ENCODE peak calls at places on chromosomes 12 and 14, in nine cellular contexts. U is keratinocyte, E is suprapubic skin, K is mammary epithelial cell, A is PC-3, I is left ventricle myocardium inferior, F is left lung, L is psoas muscle, T is sigmoid colon. R is an unnamed sample. For H3K27me3, the result is how much of the 10 kb centered on the place peaks cover.

GRCh38 chr12:94140556-94140955 is 7.8 kb upstream of the PLXNC1 start:
- DNase-seq in E (no peak), I (no peak), F (no peak), T (no peak), K (no peak), A (peak), L (no peak), U (no peak), R (no peak)

GRCh38 chr14:49975799-49976198 is 82.9 kb downstream of the ARF6 start:
- DNase-seq in L (no peak), I (no peak), T (no peak), U (no peak), A (peak), E (no peak), K (no peak), F (no peak), R (no peak)

GRCh38 chr14:98906123-98906995 is 365.6 kb downstream of the BCL11B start:
- DNase-seq in A (peak), I (no peak), U (peak), L (peak), E (peak), T (no peak), F (no peak), K (peak), R (no peak)

GRCh38 chr14:102819176-102819628 is 42.0 kb downstream of the TRAF3 start:
- DNase-seq in F (no peak), A (no peak), T (no peak), U (no peak), E (no peak), I (no peak), K (peak), L (no peak), R (no peak)

GRCh38 chr12:18753481-18754117 is 15.7 kb downstream of the CAPZA3 start:
- DNase-seq in T (no peak), F (no peak), U (no peak), E (no peak), I (peak), L (no peak), K (no peak), A (no peak), R (no peak)

GRCh38 chr12:117552971-117553370 is 191.5 kb upstream of the NOS1 start:
- DNase-seq in T (no peak), I (no peak), A (peak), F (no peak), L (no peak), K (no peak), E (no peak), U (no peak), R (no peak)

GRCh38 chr12:128387811-128388422 is 120.9 kb downstream of the TMEM132C start:
- DNase-seq in L (peak), A (peak), E (no peak), U (no peak), K (no peak), I (no peak), F (peak), T (no peak), R (peak)

GRCh38 chr12:26789731-26790644 is 43.0 kb downstream of the ITPR2 start:
- DNase-seq in I (no peak), L (no peak), E (no peak), T (no peak), U (no peak), A (peak), K (peak), F (no peak), R (no peak)

GRCh38 chr14:20836668-20837338 is 34.2 kb upstream of the RNASE1 start:
- DNase-seq in E (no peak), K (peak), L (no peak), T (no peak), A (peak), U (no peak), F (no peak), I (no peak), R (no peak)

GRCh38 chr14:104299993-104300761 is 161.8 kb downstream of the KIF26A start:
- DNase-seq in K (no peak), U (no peak), A (no peak), E (no peak), F (no peak), I (peak), T (no peak), L (peak), R (no peak)

GRCh38 chr14:85357120-85357519 is 172.8 kb upstream of the FLRT2 start:
- DNase-seq in A (no peak), E (no peak), T (no peak), F (no peak), L (no peak), I (no peak), K (no peak), U (no peak), R (no peak)

GRCh38 chr12:29562167-29562776 is 64.8 kb upstream of the OVCH1 start:
- DNase-seq in L (no peak), U (no peak), F (no peak), E (peak), T (peak), K (no peak), A (no peak), I (no peak), R (no peak)

GRCh38 chr14:104735830-104736642 is 12.0 kb downstream of the ADSS1 start:
- DNase-seq in L (peak), E (peak), I (peak), K (peak), F (peak), A (no peak), U (no peak), T (peak), R (peak)

GRCh38 chr12:76152161-76152807 is 67.8 kb upstream of the NAP1L1 start:
- DNase-seq in K (no peak), F (peak), T (no peak), A (no peak), I (no peak), E (no peak), L (no peak), U (no peak), R (no peak)

GRCh38 chr12:77608157-77608755 is 222.4 kb upstream of the NAV3 start:
- DNase-seq in F (no peak), A (no peak), I (no peak), L (no peak), E (no peak), T (no peak), U (no peak), K (no peak), R (no peak)

GRCh38 chr12:89092297-89092696 is 260.0 kb downstream of the DUSP6 start:
- DNase-seq in L (no peak), F (no peak), U (no peak), K (no peak), A (no peak), T (no peak), E (no peak), I (no peak), R (no peak)

GRCh38 chr12:110555509-110556406 is 27.4 kb downstream of the PPTC7 start:
- DNase-seq in L (no peak), A (peak), K (peak), U (no peak), I (no peak), T (no peak), F (no peak), E (no peak), R (no peak)

GRCh38 chr14:63672417-63673180 is 30.9 kb upstream of the WDR89 start:
- DNase-seq in L (no peak), T (no peak), I (no peak), F (no peak), U (no peak), E (no peak), K (no peak), A (no peak), R (no peak)

GRCh38 chr14:50666772-50667490 is 1.2 kb downstream of the SAV1 start:
- DNase-seq in T (peak), U (no peak), I (no peak), K (peak), A (peak), L (no peak), F (peak), E (no peak), R (no peak)

GRCh38 chr14:44168566-44168965 is 338.5 kb downstream of the FSCB start:
- DNase-seq in E (no peak), A (no peak), K (no peak), I (no peak), F (no peak), U (no peak), T (no peak), L (no peak), R (no peak)

GRCh38 chr12:69428351-69429048 is 41.7 kb upstream of the FRS2 start:
- DNase-seq in I (no peak), K (no peak), E (no peak), U (no peak), T (no peak), F (no peak), L (no peak), A (no peak), R (no peak)

GRCh38 chr12:69430942-69431603 is 39.1 kb upstream of the FRS2 start:
- DNase-seq in A (no peak), T (no peak), K (no peak), F (no peak), U (no peak), L (no peak), I (peak), E (no peak), R (no peak)

GRCh38 chr12:69435644-69436043 is 34.5 kb upstream of the FRS2 start:
- DNase-seq in I (no peak), U (no peak), T (no peak), E (no peak), K (no peak), L (no peak), F (no peak), A (no peak), R (no peak)

GRCh38 chr12:69433653-69434052 is 36.5 kb upstream of the FRS2 start:
- DNase-seq in E (no peak), F (no peak), K (no peak), I (no peak), A (no peak), U (no peak), L (no peak), T (no peak), R (no peak)

GRCh38 chr12:69431604-69432222 is 38.5 kb upstream of the FRS2 start:
- DNase-seq in K (no peak), F (no peak), E (no peak), U (no peak), T (no peak), I (no peak), L (no peak), A (no peak), R (no peak)
- H3K27ac ChIP-seq in K (no peak), F (no peak), E (no peak), U (no peak), T (peak), I (peak), L (peak), A (no peak), R (no peak)

GRCh38 chr14:96245710-96246534 is 10.1 kb upstream of the BDKRB1 start:
- DNase-seq in E (no peak), U (no peak), I (no peak), K (no peak), A (no peak), T (no peak), L (no peak), F (no peak), R (peak)

GRCh38 chr14:96247031-96247430 is 9.0 kb upstream of the BDKRB1 start:
- DNase-seq in I (no peak), L (no peak), A (no peak), F (no peak), K (no peak), E (no peak), T (no peak), U (no peak), R (peak)

GRCh38 chr14:96249016-96249415 is 7.0 kb upstream of the BDKRB1 start:
- DNase-seq in L (no peak), A (no peak), F (no peak), U (no peak), E (no peak), K (peak), I (no peak), T (peak), R (peak)

GRCh38 chr14:96243785-96244184 is 12.2 kb upstream of the BDKRB1 start:
- DNase-seq in U (no peak), T (no peak), F (no peak), A (no peak), L (no peak), I (no peak), K (no peak), E (no peak), R (peak)

GRCh38 chr14:96246535-96246839 is 9.5 kb upstream of the BDKRB1 start:
- DNase-seq in E (no peak), T (no peak), I (no peak), L (no peak), A (peak), K (peak), U (no peak), F (no peak), R (no peak)
- TF ChIP-seq CTCF in E (no peak), T (no peak), I (no peak), L (no peak), A (no peak), K (peak), U (no peak), F (no peak), R (no peak)

GRCh38 chr12:50004696-50005095 is 20.6 kb downstream of the RACGAP1 start:
- DNase-seq in T (no peak), K (no peak), U (no peak), E (no peak), A (no peak), F (no peak), L (no peak), I (no peak), R (no peak)
- H3K27me3 ChIP-seq in T (under half), K (under half), U (under half), E (under half), A (under half), F (under half), L (under half), I (under half), R (under half)

GRCh38 chr14:25122188-25122587 is 72.2 kb upstream of the STXBP6 start:
- DNase-seq in K (no peak), E (no peak), F (no peak), U (no peak), A (no peak), I (no peak), L (no peak), T (no peak), R (no peak)
- H3K27ac ChIP-seq in K (no peak), E (peak), F (no peak), U (no peak), A (no peak), I (peak), L (no peak), T (no peak), R (no peak)

DNA sequence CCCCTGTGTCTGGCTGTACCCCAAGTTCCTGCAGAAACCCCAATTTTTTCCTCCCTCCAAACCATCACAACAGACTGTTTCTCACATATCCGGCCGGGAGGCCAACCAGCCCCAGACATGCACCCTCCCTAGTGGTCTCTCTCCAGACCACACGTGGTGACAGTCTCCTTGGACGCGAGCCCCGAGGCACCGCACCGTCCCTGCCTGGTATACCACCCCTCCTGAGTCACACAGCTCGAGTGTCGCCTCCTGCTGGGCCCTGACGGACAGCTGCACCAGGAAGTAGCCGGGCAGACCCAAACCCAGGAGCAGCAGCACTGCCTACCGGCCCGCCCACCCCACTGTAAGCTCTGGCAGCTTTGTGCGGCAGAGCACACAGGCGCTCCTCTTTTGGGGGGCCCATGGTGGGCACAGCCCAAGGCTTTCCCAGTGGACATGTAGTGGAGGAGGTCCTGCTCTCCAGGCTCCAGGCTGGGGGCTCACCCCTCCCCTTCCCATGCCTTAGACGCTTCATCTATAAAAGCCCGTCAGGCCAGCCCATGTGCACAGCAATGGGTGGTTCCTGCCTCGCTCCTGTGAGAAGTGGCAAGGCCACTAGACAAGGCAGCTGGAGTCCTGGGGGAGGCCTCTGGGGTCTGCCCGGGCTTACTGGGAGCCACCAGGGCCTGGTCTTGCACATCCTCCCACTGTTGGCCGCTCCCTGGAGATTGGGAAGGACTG is 97.5 kb downstream of the RFLNA start:
- DNase-seq in T (no peak), I (no peak), F (peak), L (peak), E (no peak), A (no peak), K (no peak), U (no peak), R (no peak)
- TF ChIP-seq CTCF in T (no peak), I (peak), F (peak), L (no peak), E (peak), A (peak), K (no peak), U (no peak), R (peak)

GRCh38 chr12:130224613-130225012 is 62.3 kb downstream of the FZD10 start:
- DNase-seq in K (no peak), U (no peak), A (no peak), E (no peak), T (no peak), F (no peak), L (no peak), I (no peak), R (no peak)

GRCh38 chr12:130226771-130227170 is 64.5 kb downstream of the FZD10 start:
- DNase-seq in I (no peak), T (no peak), E (no peak), U (no peak), A (no peak), F (no peak), L (no peak), K (no peak), R (no peak)

GRCh38 chr12:130227641-130228040 is 65.4 kb downstream of the FZD10 start:
- DNase-seq in U (no peak), E (no peak), I (no peak), T (no peak), K (no peak), F (no peak), L (no peak), A (no peak), R (no peak)

GRCh38 chr12:130223767-130224244 is 61.5 kb downstream of the FZD10 start:
- DNase-seq in F (no peak), A (no peak), T (no peak), L (no peak), I (no peak), E (no peak), K (no peak), U (no peak), R (no peak)

DNA sequence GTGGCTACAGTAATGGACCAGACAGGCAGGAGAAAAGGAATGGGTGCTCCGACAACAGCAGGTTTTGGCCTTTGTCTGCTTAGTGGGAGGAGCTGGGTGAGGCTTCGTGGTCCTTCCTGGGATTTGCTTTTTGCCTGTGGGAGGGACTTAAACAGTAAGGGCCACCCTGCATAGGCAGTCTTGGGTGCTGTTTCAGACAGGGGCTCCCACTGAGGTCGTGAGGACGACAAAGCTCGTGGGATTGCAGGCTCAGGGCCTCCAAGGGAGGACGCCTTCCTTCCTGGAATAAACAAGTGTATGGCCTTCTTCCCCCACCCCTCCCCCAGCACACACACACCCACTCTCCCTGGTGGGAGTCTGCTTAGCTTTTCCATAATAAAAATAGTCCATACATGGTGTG is 63.1 kb downstream of the FZD10 start:
- DNase-seq in A (no peak), T (no peak), F (no peak), U (no peak), L (no peak), E (no peak), K (no peak), I (no peak), R (no peak)
- H3K27me3 ChIP-seq in A (under half), T (under half), F (under half), U (under half), L (under half), E (under half), K (under half), I (half or more), R (under half)

DNA sequence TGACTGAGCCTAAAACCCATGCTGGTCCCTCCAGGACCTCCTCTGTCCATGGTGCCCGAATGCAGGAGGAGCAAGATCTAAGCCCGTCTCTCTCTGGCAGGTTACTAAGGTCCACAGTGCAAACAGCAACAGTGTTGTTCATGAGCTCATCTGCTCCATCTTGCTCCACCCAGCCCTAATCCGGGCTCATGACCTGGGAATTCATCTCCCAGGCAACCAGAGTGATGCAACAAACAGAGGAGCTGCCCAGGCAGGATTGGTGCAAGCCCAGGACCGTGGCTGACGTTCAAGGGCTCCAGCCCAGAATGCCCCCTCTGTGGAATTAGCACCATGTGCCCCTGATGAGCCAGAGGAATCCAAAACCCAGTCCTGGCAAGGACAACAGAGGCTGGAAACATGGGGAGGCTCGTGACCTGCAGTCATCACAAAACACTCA is 29.9 kb downstream of the HSPB8 start:
- DNase-seq in T (peak), K (peak), U (no peak), E (peak), L (peak), I (peak), A (peak), F (peak), R (no peak)
- H3K27ac ChIP-seq in T (peak), K (no peak), U (no peak), E (peak), L (peak), I (peak), A (no peak), F (no peak), R (no peak)

GRCh38 chr14:23362200-23362599 is 2.8 kb downstream of the EFS start:
- DNase-seq in E (no peak), A (peak), U (no peak), F (no peak), L (no peak), T (no peak), I (no peak), K (no peak), R (no peak)
- TF ChIP-seq CTCF in E (no peak), A (peak), U (peak), F (no peak), L (no peak), T (no peak), I (peak), K (peak), R (no peak)

DNA sequence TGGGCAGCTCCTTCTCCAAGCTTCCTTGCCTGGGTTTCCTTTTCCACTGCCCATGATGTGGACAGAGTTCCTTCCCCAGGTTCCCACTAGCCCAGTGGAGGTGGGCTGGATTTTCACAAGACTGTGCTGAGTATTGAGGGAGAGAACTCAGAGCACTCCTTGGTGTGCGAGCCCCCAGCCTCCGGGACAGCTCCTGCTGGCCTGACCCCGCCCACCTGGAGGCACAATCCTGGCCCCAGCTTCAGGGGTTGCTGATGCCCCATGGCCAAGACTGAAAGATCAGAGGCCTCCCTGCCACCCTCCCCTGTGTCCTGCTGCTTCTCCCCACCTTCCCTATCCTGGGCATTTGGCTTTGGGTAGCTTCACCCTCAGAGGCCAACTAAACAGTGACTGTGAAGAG is 7.7 kb downstream of the KCNH3 start:
- DNase-seq in E (no peak), T (no peak), U (no peak), L (no peak), F (no peak), I (no peak), A (no peak), K (no peak), R (peak)
- H3K27me3 ChIP-seq in E (under half), T (under half), U (under half), L (under half), F (half or more), I (half or more), A (under half), K (under half), R (under half)